ENCODE peak calls at places on chromosomes 6 and 20, in nine cellular contexts. F, I, Y, T, V, S, N, L and W are unnamed samples.

GRCh38 chr20:1998715-1999114 is 4.9 kb upstream of the PDYN start:
- DNase-seq in L (no peak), F (no peak), N (no peak), T (no peak), I (no peak), Y (no peak), S (no peak), V (no peak), W (no peak)

GRCh38 chr6:83849610-83850009 is 3.5 kb upstream of the RIPPLY2 start:
- DNase-seq in Y (no peak), T (no peak), I (no peak), F (no peak), V (no peak), S (no peak), N (no peak), L (no peak), W (no peak)

GRCh38 chr20:36043892-36044515 is 75.6 kb downstream of the CNBD2 start:
- DNase-seq in V (no peak), Y (no peak), L (no peak), I (no peak), N (no peak), T (no peak), S (no peak), F (no peak), W (no peak)

GRCh38 chr6:80956898-80957297 is 795.6 kb downstream of the TENT5A start:
- DNase-seq in Y (no peak), T (no peak), S (no peak), N (no peak), I (no peak), V (no peak), L (no peak), F (no peak), W (no peak)

GRCh38 chr6:141829996-141830395 is 302.7 kb upstream of the GJE1 start:
- DNase-seq in F (no peak), I (no peak), Y (no peak), N (no peak), S (no peak), T (no peak), V (no peak), L (no peak), W (no peak)

GRCh38 chr20:57967364-57967763 is 257.5 kb upstream of the PMEPA1 start:
- DNase-seq in T (no peak), F (no peak), S (no peak), V (no peak), L (no peak), N (no peak), Y (no peak), I (no peak), W (no peak)

GRCh38 chr6:85498596-85499258 is 48.8 kb downstream of the NT5E start:
- DNase-seq in V (no peak), Y (no peak), N (no peak), T (no peak), I (no peak), L (no peak), F (peak), S (peak), W (no peak)

GRCh38 chr6:46964716-46965519 is 43.2 kb upstream of the ADGRF5 start:
- DNase-seq in L (no peak), V (no peak), S (no peak), Y (no peak), F (no peak), T (no peak), N (no peak), I (no peak), W (no peak)

GRCh38 chr6:72950114-72950860 is 275.0 kb downstream of the KHDC1L start:
- DNase-seq in Y (peak), L (no peak), S (no peak), V (no peak), T (no peak), F (peak), N (no peak), I (no peak), W (no peak)

GRCh38 chr6:11909696-11910132 is 102.4 kb upstream of the HIVEP1 start:
- DNase-seq in I (no peak), S (no peak), N (no peak), V (no peak), F (peak), T (no peak), L (no peak), Y (no peak), W (no peak)

GRCh38 chr6:112526594-112526993 is 179.5 kb downstream of the RFPL4B start:
- DNase-seq in Y (no peak), V (no peak), F (no peak), I (no peak), S (no peak), N (no peak), T (no peak), L (no peak), W (no peak)

GRCh38 chr20:62210496-62210855 is 9.6 kb downstream of the HRH3 start:
- DNase-seq in N (no peak), V (no peak), Y (no peak), S (no peak), I (no peak), L (no peak), T (no peak), F (no peak), W (no peak)

GRCh38 chr6:150491131-150491795 is 108.4 kb upstream of the PLEKHG1 start:
- DNase-seq in Y (peak), F (peak), V (no peak), T (no peak), L (no peak), S (peak), N (no peak), I (peak), W (no peak)

GRCh38 chr6:144715344-144715743 is 430.2 kb downstream of the UTRN start:
- DNase-seq in V (no peak), T (no peak), Y (no peak), N (no peak), L (no peak), F (no peak), I (no peak), S (no peak), W (no peak)

GRCh38 chr6:126788961-126789365 is 329.5 kb upstream of the RSPO3 start:
- DNase-seq in V (peak), I (no peak), T (no peak), F (no peak), L (no peak), N (no peak), S (no peak), Y (no peak), W (no peak)

GRCh38 chr6:28947831-28948270 is 24.1 kb upstream of the TRIM27 start:
- DNase-seq in V (no peak), N (no peak), Y (no peak), F (peak), T (no peak), S (no peak), L (no peak), I (no peak), W (no peak)

GRCh38 chr6:12119085-12119588 is 107.0 kb downstream of the HIVEP1 start:
- DNase-seq in F (no peak), T (no peak), S (peak), V (no peak), Y (peak), N (peak), I (peak), L (no peak), W (no peak)

GRCh38 chr20:62219101-62219991 is 732 bp downstream of the HRH3 start:
- DNase-seq in S (no peak), L (no peak), Y (no peak), T (no peak), N (no peak), I (no peak), V (no peak), F (peak), W (peak)

GRCh38 chr20:14259691-14260090 is 77.7 kb downstream of the FLRT3 start:
- DNase-seq in T (no peak), F (peak), N (no peak), S (no peak), Y (no peak), V (no peak), L (no peak), I (no peak), W (no peak)

GRCh38 chr6:34021001-34021838 is 124.7 kb downstream of the GRM4 start:
- DNase-seq in Y (no peak), T (peak), L (no peak), S (no peak), N (no peak), I (no peak), V (no peak), F (no peak), W (no peak)

DNA sequence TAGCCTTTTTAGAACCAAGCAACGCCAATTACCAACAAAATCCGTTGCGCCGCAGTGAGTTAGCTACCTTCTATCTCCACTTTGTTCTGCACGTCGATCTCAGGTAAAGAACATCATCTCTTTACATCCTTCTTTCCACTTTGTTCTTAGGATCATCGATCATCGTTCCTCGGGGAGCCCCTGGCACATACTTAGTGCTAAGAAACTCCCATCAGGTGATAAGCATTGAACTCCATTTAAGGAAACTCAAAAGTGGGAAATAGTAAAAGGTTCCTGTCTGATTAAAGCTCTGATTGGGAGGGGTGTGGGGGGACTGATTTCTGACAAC is 227.0 kb upstream of the PRSS16 start:
- DNase-seq in N (no peak), S (no peak), V (no peak), T (no peak), Y (no peak), I (no peak), F (no peak), L (no peak), W (no peak)
- H3K27ac ChIP-seq in N (no peak), S (peak), V (no peak), T (peak), Y (peak), I (no peak), F (peak), L (peak), W (peak)

GRCh38 chr6:52603000-52603795 is 26.3 kb upstream of the TRAM2 start:
- DNase-seq in V (no peak), T (no peak), N (no peak), F (no peak), S (no peak), L (no peak), Y (no peak), I (no peak), W (no peak)
- H3K27ac ChIP-seq in V (no peak), T (no peak), N (no peak), F (no peak), S (no peak), L (no peak), Y (no peak), I (no peak), W (no peak)

DNA sequence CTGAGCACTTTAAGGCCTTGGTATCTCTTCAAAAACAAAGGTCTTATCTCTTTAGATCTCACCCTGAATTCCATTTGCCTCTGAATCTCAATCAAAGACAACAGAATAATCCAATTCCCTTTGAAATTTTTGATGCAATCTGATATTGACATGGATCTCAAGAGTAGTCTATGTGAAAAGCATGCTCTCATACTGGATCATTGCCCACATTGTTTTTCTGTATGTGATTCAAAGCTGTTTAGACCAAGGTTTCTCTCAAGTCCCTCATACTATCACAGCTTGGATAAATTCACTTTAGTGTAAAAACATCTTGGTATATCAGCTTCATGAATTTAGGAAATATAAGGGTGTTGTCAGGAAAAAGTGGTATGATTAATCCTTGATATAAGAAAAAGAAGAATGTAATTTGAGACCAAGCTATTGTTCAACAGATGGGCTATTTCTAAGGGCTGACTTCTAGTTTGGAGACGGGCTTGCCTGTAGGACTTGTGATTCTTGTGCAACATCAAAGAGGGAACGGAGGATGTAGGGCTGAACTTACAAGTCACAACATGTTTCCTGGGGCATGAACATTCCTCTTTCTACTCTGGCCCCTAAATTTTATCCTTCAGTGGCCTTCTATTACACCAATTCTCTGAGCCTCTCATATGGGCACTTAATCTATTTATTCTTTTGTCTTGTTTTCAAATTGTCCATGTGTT is 77.9 kb upstream of the CITED2 start:
- DNase-seq in I (no peak), L (no peak), F (peak), V (no peak), Y (no peak), N (no peak), S (no peak), T (no peak), W (no peak)
- H3K27ac ChIP-seq in I (no peak), L (no peak), F (peak), V (no peak), Y (no peak), N (no peak), S (no peak), T (no peak), W (no peak)

DNA sequence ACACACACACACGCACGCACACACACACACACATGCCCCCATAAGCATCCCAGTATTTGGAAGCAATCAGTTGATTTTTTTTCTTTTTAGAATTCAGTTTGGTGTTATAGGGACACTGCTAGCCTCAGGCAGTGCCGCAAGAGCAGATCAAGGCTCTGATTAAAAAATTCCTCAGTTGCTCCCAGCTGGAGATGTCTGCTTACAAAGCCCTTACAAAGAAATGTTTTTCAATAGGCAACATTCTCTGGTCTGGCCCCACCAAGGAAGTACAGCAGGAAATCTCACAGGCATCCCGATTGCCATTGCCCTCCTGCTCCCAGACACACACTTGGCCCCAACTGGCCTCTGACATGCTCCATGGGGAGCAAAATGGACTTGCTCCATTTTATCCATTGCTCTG is 22.9 kb upstream of the CD83 start:
- DNase-seq in N (no peak), V (no peak), F (no peak), I (no peak), T (no peak), S (no peak), Y (no peak), L (no peak), W (no peak)
- H3K27ac ChIP-seq in N (no peak), V (no peak), F (no peak), I (no peak), T (no peak), S (no peak), Y (no peak), L (no peak), W (no peak)